ENCODE peak calls at places on chromosome 7, in seven cellular contexts. P, K, S, Q, T, C and J are unnamed samples.

GRCh38 chr7:44104880-44105771 is 981 bp downstream of the AEBP1 start:
- DNase-seq in S (peak; percentile 90), P (peak; percentile 72), C (no peak), K (no peak), T (no peak), Q (no peak), J (no peak)

GRCh38 chr7:152854386-152854785 is 94.8 kb downstream of the ACTR3B start:
- DNase-seq in P (no peak), S (no peak), T (no peak), C (no peak), K (no peak), Q (no peak), J (no peak)

GRCh38 chr7:155190608-155191536 is 106.8 kb upstream of the INSIG1 start:
- DNase-seq in Q (no peak), T (no peak), P (peak; percentile 53), S (no peak), K (no peak), C (no peak), J (peak; percentile 78)

GRCh38 chr7:136869991-136870798 is 1.7 kb downstream of the CHRM2 start:
- DNase-seq in C (peak; percentile 53), T (no peak), S (peak; percentile 10), P (peak; percentile 1), Q (no peak), K (no peak), J (no peak)

GRCh38 chr7:99021941-99022560 is 121.9 kb downstream of the SMURF1 start:
- DNase-seq in K (no peak), T (no peak), Q (no peak), P (peak; percentile 6), C (no peak), S (peak; percentile 30), J (no peak)

GRCh38 chr7:63899691-63900393 is 98.8 kb upstream of the ZNF722 start:
- DNase-seq in C (peak; percentile 87), K (peak; percentile 71), T (no peak), P (peak; percentile 64), Q (peak; percentile 70), S (no peak), J (peak; percentile 89)

GRCh38 chr7:18013936-18014335 is 13.7 kb downstream of the PRPS1L1 start:
- DNase-seq in Q (no peak), C (no peak), P (peak; percentile 90), K (no peak), S (peak; percentile 5), T (no peak), J (no peak)

GRCh38 chr7:44257213-44257612 is 56.4 kb downstream of the YKT6 start:
- DNase-seq in S (no peak), K (no peak), P (no peak), T (no peak), Q (no peak), C (no peak), J (no peak)

GRCh38 chr7:79096361-79096805 is 357.1 kb downstream of the MAGI2 start:
- DNase-seq in P (peak; percentile 63), S (no peak), K (no peak), T (no peak), Q (no peak), C (no peak), J (no peak)